ENCODE peak calls at places on chromosomes 5 and 9, in four cellular contexts. P is tibial nerve, S is hepatocyte, G is stomach. L is an unnamed sample.

GRCh38 chr9:121322037-121322736 is 47.9 kb downstream of the STOM start:
- DNase-seq in S (peak; percentile 55), G (no peak), P (no peak), L (peak; percentile 76)

GRCh38 chr5:38078161-38078560 is 180.2 kb upstream of the EGFLAM start:
- DNase-seq in S (no peak), G (no peak), P (no peak), L (no peak)

GRCh38 chr5:24633705-24634325 is 11.0 kb downstream of the CDH10 start:
- DNase-seq in P (no peak), G (no peak), S (peak; percentile 75), L (peak; percentile 7)

GRCh38 chr5:3599283-3600105 is 3.9 kb downstream of the IRX1 start:
- DNase-seq in S (no peak), P (no peak), G (no peak), L (no peak)

GRCh38 chr9:120109242-120109641 is 470.7 kb downstream of the CDK5RAP2 start:
- DNase-seq in P (no peak), G (no peak), S (peak; percentile 44), L (no peak)

GRCh38 chr5:15420201-15420600 is 79.8 kb upstream of the FBXL7 start:
- DNase-seq in S (no peak), G (no peak), P (peak; percentile 43), L (no peak)

GRCh38 chr9:100295240-100295639 is 57.5 kb downstream of the TEX10 start:
- DNase-seq in P (no peak), S (no peak), G (no peak), L (no peak)

GRCh38 chr5:76469656-76470290 is 66.7 kb downstream of the IQGAP2 start:
- DNase-seq in G (no peak), P (no peak), S (no peak), L (no peak)

GRCh38 chr5:76622973-76623596 is at the start of gene F2RL2:
- DNase-seq in G (no peak), P (no peak), S (peak; percentile 59), L (peak; percentile 85)

GRCh38 chr5:33806736-33807442 is 84.9 kb downstream of the ADAMTS12 start:
- DNase-seq in G (no peak), S (peak; percentile 29), P (no peak), L (peak; percentile 61)

GRCh38 chr9:134735441-134736175 is 94.0 kb downstream of the COL5A1 start:
- DNase-seq in P (peak; percentile 65), G (peak; percentile 33), S (peak; percentile 41), L (no peak)

GRCh38 chr9:114681594-114682332 is at the start of gene TEX48:
- DNase-seq in P (no peak), S (peak; percentile 83), G (peak; percentile 71), L (peak; percentile 63)

GRCh38 chr5:169153405-169153804 is 147.5 kb downstream of the SLIT3 start:
- DNase-seq in S (peak; percentile 55), G (no peak), P (no peak), L (no peak)

GRCh38 chr5:170232786-170233185 is at the start of gene C5orf58:
- DNase-seq in S (no peak), P (no peak), G (no peak), L (no peak)

GRCh38 chr9:128912270-128912853 is 8.4 kb upstream of the PHYHD1 start:
- DNase-seq in S (peak; percentile 55), G (no peak), P (no peak), L (peak; percentile 76)

GRCh38 chr9:69885474-69885929 is 64.9 kb downstream of the CFAP95 start:
- DNase-seq in P (no peak), S (no peak), G (no peak), L (no peak)

GRCh38 chr5:73339711-73340110 is 108.9 kb downstream of the FOXD1 start:
- DNase-seq in S (no peak), P (no peak), G (no peak), L (no peak)

GRCh38 chr9:122346478-122347347 is 24.1 kb upstream of the PTGS1 start:
- DNase-seq in G (peak; percentile 55), P (peak; percentile 16), S (peak; percentile 55), L (no peak)

GRCh38 chr9:25964239-25964638 is 286.0 kb upstream of the TUSC1 start:
- DNase-seq in G (no peak), P (no peak), S (peak; percentile 82), L (peak; percentile 73)

GRCh38 chr9:105296889-105297288 is 52.4 kb downstream of the SLC44A1 start:
- DNase-seq in P (no peak), S (peak; percentile 67), G (no peak), L (peak; percentile 92)

GRCh38 chr5:141848771-141849370 is 29.3 kb downstream of the PCDH1 start:
- DNase-seq in G (peak; percentile 80), P (no peak), S (peak; percentile 69), L (peak; percentile 34)

GRCh38 chr5:67765697-67766096 is 449.9 kb upstream of the PIK3R1 start:
- DNase-seq in S (no peak), G (no peak), P (no peak), L (no peak)

GRCh38 chr5:108788142-108788541 is 40.4 kb downstream of the FER start:
- DNase-seq in G (peak; percentile 83), S (no peak), P (no peak), L (no peak)

GRCh38 chr5:34736445-34737119 is 80.5 kb downstream of the RAI14 start:
- DNase-seq in S (no peak), G (no peak), P (no peak), L (no peak)

GRCh38 chr5:24714757-24715156 is 70.0 kb upstream of the CDH10 start:
- DNase-seq in S (no peak), G (no peak), P (no peak), L (no peak)

GRCh38 chr9:122498883-122499288 is 11.7 kb upstream of the OR1J2 start:
- DNase-seq in P (no peak), G (no peak), S (peak; percentile 4), L (peak; percentile 43)

GRCh38 chr5:57509501-57510260 is 27.1 kb upstream of the ACTBL2 start:
- DNase-seq in S (no peak), G (no peak), P (no peak), L (no peak)

GRCh38 chr9:89991204-89991790 is 386.5 kb downstream of the GADD45G start:
- DNase-seq in P (no peak), G (peak; percentile 58), S (no peak), L (no peak)

GRCh38 chr9:91978739-91979414 is 28.8 kb upstream of the ROR2 start:
- DNase-seq in P (no peak), G (peak; percentile 36), S (peak; percentile 43), L (peak; percentile 88)

GRCh38 chr9:89421595-89421994 is 76.3 kb downstream of the SEMA4D start:
- DNase-seq in S (no peak), P (no peak), G (no peak), L (peak; percentile 45)

GRCh38 chr9:134167530-134167931 is 3.2 kb upstream of the RNU6ATAC start:
- DNase-seq in P (no peak), S (no peak), G (no peak), L (no peak)

GRCh38 chr9:69951411-69951810 is 92.2 kb upstream of the MAMDC2 start:
- DNase-seq in P (no peak), G (no peak), S (no peak), L (peak; percentile 62)

GRCh38 chr5:64979518-64979917 is 210.8 kb downstream of the CWC27 start:
- DNase-seq in G (no peak), S (no peak), P (no peak), L (no peak)

GRCh38 chr9:127361561-127361960 is 35.4 kb upstream of the SLC2A8 start:
- DNase-seq in G (peak; percentile 40), S (no peak), P (no peak), L (no peak)

GRCh38 chr9:127362829-127363228 is 34.1 kb upstream of the SLC2A8 start:
- DNase-seq in G (no peak), S (no peak), P (no peak), L (no peak)

GRCh38 chr9:127360205-127360604 is 36.8 kb upstream of the SLC2A8 start:
- DNase-seq in G (no peak), S (no peak), P (no peak), L (no peak)

GRCh38 chr9:127358770-127359169 is 38.2 kb upstream of the SLC2A8 start:
- DNase-seq in S (no peak), P (no peak), G (no peak), L (no peak)

DNA sequence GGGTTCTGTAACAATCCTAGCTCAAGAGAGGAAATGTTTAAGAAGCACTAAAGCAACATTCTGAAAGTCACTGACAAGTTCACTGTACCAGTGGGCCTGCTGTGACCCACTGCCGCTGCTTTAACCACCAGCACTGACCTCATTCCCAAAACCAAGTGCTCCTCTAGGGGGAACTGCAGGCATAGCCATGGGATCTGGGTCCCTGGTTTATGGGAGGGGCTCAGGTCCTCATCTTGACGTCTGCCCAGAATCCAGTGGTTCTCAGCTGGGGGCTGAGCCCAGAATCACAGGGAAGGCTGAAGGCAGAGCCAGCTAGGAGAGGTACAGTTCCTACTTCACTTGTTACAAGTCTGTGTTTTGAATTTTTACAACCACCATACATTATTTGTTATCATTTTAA is 36.1 kb upstream of the SLC2A8 start:
- DNase-seq in G (peak; percentile 20), P (no peak), S (peak; percentile 33), L (peak; percentile 8)
- TF ChIP-seq CTCF in G (no peak), P (peak; percentile 27), S (peak; percentile 11), L (peak; percentile 55)

GRCh38 chr9:87195306-87195705 is 248.0 kb upstream of the GAS1 start:
- DNase-seq in S (no peak), P (no peak), G (no peak), L (no peak)
- H3K27ac ChIP-seq in S (peak overlapping the region; percentile 76), P (no peak overlapping the region), G (no peak overlapping the region), L (peak overlapping the region; percentile 80)

GRCh38 chr5:1871441-1871840 is 11.3 kb downstream of the IRX4 start:
- DNase-seq in G (no peak), P (no peak), S (no peak), L (no peak)
- H3K27me3 ChIP-seq in G (peaks cover 56% of the 10 kb centered on the region), P (peaks cover 57% of the 10 kb centered on the region), S (peaks cover 44% of the 10 kb centered on the region), L (peaks cover 54% of the 10 kb centered on the region)

DNA sequence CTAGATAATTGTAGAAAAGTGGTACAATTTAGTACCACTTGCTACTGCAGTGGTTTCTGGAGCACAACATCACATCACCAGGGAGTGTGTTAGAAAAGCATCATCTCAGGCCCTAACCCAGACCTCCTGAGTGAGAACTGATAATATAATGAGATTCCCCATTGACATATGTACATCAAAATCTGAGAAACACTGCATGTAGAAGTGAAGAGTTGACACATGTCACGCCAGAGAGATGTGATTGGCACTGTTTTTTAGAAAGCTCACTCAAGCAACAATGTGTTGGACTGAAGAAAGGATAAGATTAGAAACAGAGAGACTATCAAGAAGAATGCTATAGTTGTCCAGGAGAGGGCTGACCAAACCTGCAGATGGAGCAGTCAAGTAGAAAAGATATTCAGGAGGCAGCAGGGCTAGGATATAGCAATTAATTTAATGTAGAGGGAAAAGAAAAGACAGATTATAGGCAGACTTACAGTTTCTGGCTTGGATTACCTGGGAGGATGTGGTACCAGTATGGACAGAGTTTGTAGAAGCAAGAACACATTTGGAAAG is 324.4 kb upstream of the ADAMTSL1 start:
- DNase-seq in S (no peak), P (no peak), G (no peak), L (no peak)
- TF ChIP-seq CTCF in S (peak; percentile 23), P (no peak), G (no peak), L (peak; percentile 23)

DNA sequence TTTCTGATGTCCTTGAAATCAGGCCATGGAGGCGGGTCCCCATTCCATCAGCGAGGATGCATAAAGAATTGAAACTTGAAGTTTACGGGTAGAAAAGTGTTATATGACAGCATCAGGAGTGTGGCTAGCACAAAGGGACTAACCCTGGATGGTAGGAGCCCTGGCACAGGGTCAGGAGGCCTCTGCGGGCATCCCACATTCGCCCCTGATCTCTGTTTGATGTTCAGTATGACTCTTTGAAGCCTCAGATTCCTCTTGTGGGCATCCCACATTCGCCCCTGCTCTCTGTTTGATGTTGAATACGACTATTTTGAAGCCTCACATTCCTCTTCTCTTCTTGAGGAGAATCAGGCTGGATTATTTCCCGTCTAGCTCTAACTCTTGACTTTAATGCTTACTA is 94.7 kb upstream of the ADRA1B start:
- DNase-seq in P (no peak), G (no peak), S (no peak), L (no peak)
- H3K27ac ChIP-seq in P (no peak overlapping the region), G (no peak overlapping the region), S (no peak overlapping the region), L (no peak overlapping the region)

GRCh38 chr5:159100928-159101646 is 1.4 kb upstream of the EBF1 start:
- DNase-seq in S (no peak), G (no peak), P (no peak), L (no peak)
- H3K27me3 ChIP-seq in S (peaks cover 90% of the 10 kb centered on the region), G (peaks cover 76% of the 10 kb centered on the region), P (peaks cover 64% of the 10 kb centered on the region), L (no peaks in the 10 kb centered on the region)

L was measured in brain microvascular endothelial cell.